ENCODE peak calls at places on chromosomes 12 and 14, in nine cellular contexts. U is AG09309; Q is IMR-90; W is fibroblast of mammary gland; P is OCI-LY7; B is effector memory CD4-positive, alpha-beta T cell; K is transverse colon; M is A549; X is coronary artery. E is an unnamed sample.

GRCh38 chr14:30708157-30708556 is 86.0 kb downstream of the SCFD1 start:
- DNase-seq in W (no peak), B (no peak), U (no peak), P (no peak), X (no peak), K (no peak), M (no peak), Q (no peak), E (no peak)

GRCh38 chr12:33438890-33439586 is 581 bp downstream of the SYT10 start:
- DNase-seq in Q (no peak), B (no peak), M (no peak), X (no peak), W (peak), P (no peak), K (no peak), U (no peak), E (no peak)

GRCh38 chr12:131279281-131279921 is 325.7 kb downstream of the ADGRD1 start:
- DNase-seq in X (no peak), U (no peak), W (no peak), B (no peak), P (no peak), Q (no peak), K (no peak), M (no peak), E (no peak)

GRCh38 chr14:75249251-75249957 is 29.2 kb upstream of the FOS start:
- DNase-seq in Q (no peak), W (no peak), K (peak), X (no peak), M (no peak), B (peak), P (peak), U (no peak), E (no peak)

GRCh38 chr14:45811155-45811554 is 558.2 kb upstream of the MIS18BP1 start:
- DNase-seq in B (no peak), U (no peak), Q (no peak), P (no peak), X (no peak), W (no peak), K (no peak), M (no peak), E (no peak)

GRCh38 chr12:115008951-115009350 is 325.0 kb upstream of the TBX3 start:
- DNase-seq in M (no peak), X (no peak), Q (no peak), P (peak), W (no peak), U (no peak), K (no peak), B (no peak), E (no peak)

GRCh38 chr12:89821901-89822300 is 113.3 kb upstream of the ATP2B1 start:
- DNase-seq in W (no peak), K (no peak), X (no peak), U (no peak), Q (no peak), P (peak), M (no peak), B (no peak), E (no peak)

GRCh38 chr12:15423629-15424028 is 101.3 kb downstream of the PTPRO start:
- DNase-seq in W (peak), U (no peak), K (no peak), X (no peak), Q (no peak), B (no peak), P (no peak), M (no peak), E (no peak)

GRCh38 chr12:23681237-23681636 is 268.2 kb downstream of the SOX5 start:
- DNase-seq in P (no peak), W (no peak), B (no peak), U (no peak), X (no peak), Q (no peak), K (no peak), M (no peak), E (no peak)

GRCh38 chr14:20624495-20625070 is 16.9 kb downstream of the OR6S1 start:
- DNase-seq in K (peak), M (peak), U (no peak), P (no peak), X (no peak), Q (peak), W (peak), B (peak), E (no peak)

GRCh38 chr12:40565029-40565633 is 127.1 kb upstream of the CNTN1 start:
- DNase-seq in X (no peak), M (no peak), B (no peak), K (no peak), U (no peak), W (no peak), P (peak), Q (no peak), E (no peak)

GRCh38 chr14:21203470-21204166 is 47.8 kb upstream of the OR5AU1 start:
- DNase-seq in X (no peak), P (no peak), M (no peak), K (no peak), W (no peak), B (no peak), U (no peak), Q (no peak), E (no peak)

GRCh38 chr12:104357431-104357952 is 54.0 kb downstream of the EID3 start:
- DNase-seq in P (no peak), Q (peak), W (peak), K (no peak), M (peak), X (no peak), U (no peak), B (no peak), E (no peak)

GRCh38 chr12:57549909-57550627 is at the start of gene KIF5A:
- DNase-seq in X (peak), P (peak), U (no peak), K (peak), Q (no peak), B (peak), M (peak), W (no peak), E (no peak)

GRCh38 chr12:57547366-57548315 is 649 bp upstream of the DCTN2 start:
- DNase-seq in B (no peak), P (no peak), Q (no peak), U (no peak), M (no peak), X (no peak), W (no peak), K (no peak), E (no peak)

GRCh38 chr12:57548488-57548887 is 1.4 kb upstream of the KIF5A start:
- DNase-seq in W (no peak), Q (no peak), K (no peak), P (no peak), B (no peak), M (no peak), X (no peak), U (no peak), E (no peak)

GRCh38 chr12:57550628-57551549 is 1.0 kb downstream of the KIF5A start:
- DNase-seq in M (no peak), U (no peak), Q (no peak), W (no peak), P (no peak), B (no peak), X (no peak), K (no peak), E (no peak)

DNA sequence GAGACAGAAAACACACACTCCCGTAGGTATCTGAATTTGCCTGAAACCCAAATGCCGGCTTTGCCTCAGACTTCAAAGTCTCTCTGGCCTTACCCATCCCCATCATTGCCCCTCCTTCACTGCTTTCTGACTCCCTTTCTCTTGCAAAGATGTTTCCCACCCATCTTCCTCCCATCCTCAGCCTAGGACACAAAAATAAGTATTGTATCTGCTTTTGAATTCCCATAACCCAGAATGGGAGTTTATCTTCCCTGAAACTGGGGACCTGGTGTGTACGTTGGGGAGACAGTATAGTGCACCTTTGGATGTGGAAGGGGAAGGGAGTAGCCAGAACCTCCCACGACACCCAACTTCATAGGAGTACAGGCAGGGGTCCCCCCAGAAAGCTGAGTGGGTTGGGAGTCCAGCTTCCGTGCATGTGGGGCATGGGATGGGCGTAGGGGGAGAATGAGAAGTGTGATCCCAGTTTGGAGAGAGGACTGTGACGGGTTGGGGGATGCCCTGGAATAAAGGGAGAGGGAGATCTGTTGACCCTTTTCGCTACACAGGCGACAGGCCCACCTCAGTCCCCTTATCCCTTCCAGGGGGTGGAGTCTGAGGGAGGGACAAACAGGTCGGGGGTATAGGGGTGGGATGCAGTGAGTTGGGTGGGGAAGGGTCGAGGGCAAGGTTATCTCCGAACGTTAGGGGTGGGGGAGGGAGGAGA is 488 bp upstream of the KIF5A start:
- DNase-seq in W (no peak), B (no peak), M (no peak), Q (no peak), P (no peak), K (no peak), U (no peak), X (peak), E (no peak)
- H3K4me3 ChIP-seq in W (peak), B (peak), M (peak), Q (peak), P (peak), K (peak), U (peak), X (peak), E (peak)

DNA sequence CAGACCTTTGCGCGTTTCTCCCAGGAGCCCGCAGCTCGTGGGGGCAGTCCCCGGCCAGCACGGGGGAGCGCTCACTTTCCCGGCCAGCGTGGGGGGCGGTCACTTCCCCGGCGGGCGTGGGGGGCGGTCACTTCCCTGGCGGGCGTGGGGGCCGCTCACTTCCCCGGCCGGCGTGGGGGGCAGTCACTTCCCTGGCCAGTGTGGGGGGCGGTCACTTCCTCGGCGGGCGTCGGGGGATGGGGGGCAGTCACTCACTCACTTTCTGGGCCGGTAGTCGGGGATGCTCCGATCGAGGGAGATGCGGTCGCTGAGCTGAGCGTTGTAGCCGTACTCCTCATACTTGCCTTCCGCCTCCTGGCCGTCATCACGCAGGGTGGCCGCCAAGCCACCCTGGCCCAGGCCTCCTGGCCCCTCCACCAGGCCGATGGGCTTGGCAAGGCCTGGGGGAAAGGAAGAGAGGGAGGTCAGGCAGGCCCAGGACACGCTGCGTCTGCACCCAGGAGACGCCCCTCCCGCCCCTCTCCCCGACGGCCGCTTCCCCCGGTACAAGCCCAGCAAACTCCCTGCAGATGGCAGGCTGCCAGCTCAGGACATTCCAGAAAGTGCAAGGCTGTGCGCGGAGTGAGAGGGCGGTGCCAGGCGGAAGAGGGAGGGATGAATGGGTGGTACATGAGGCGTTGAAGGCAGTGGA is 43.3 kb downstream of the GALNT9 start:
- DNase-seq in K (peak), X (no peak), W (peak), M (no peak), Q (peak), U (no peak), P (no peak), B (no peak), E (no peak)
- H3K4me3 ChIP-seq in K (no peak), X (peak), W (no peak), M (no peak), Q (no peak), U (no peak), P (no peak), B (no peak), E (peak)

GRCh38 chr14:88277205-88277604 is 45.9 kb downstream of the KCNK10 start:
- DNase-seq in X (no peak), U (no peak), M (no peak), K (no peak), P (no peak), Q (no peak), W (no peak), B (no peak), E (no peak)
- H3K4me3 ChIP-seq in X (no peak), U (no peak), M (no peak), K (no peak), P (no peak), Q (no peak), W (no peak), B (no peak), E (no peak)

GRCh38 chr12:54027442-54027786 is 826 bp upstream of the HOXC6 start:
- DNase-seq in W (no peak), X (no peak), U (no peak), P (no peak), M (no peak), K (no peak), Q (no peak), B (no peak), E (no peak)

GRCh38 chr12:54029529-54030441 is 1.5 kb downstream of the HOXC6 start:
- DNase-seq in Q (no peak), U (no peak), B (no peak), K (no peak), M (no peak), W (no peak), X (no peak), P (no peak), E (no peak)

GRCh38 chr12:54030442-54030801 is 2.2 kb downstream of the HOXC6 start:
- DNase-seq in K (no peak), Q (no peak), P (no peak), B (no peak), W (no peak), M (no peak), U (no peak), X (no peak), E (no peak)

GRCh38 chr12:54026640-54027441 is 1.4 kb upstream of the HOXC6 start:
- DNase-seq in U (no peak), B (no peak), K (no peak), P (no peak), X (no peak), Q (no peak), W (peak), M (no peak), E (no peak)

DNA sequence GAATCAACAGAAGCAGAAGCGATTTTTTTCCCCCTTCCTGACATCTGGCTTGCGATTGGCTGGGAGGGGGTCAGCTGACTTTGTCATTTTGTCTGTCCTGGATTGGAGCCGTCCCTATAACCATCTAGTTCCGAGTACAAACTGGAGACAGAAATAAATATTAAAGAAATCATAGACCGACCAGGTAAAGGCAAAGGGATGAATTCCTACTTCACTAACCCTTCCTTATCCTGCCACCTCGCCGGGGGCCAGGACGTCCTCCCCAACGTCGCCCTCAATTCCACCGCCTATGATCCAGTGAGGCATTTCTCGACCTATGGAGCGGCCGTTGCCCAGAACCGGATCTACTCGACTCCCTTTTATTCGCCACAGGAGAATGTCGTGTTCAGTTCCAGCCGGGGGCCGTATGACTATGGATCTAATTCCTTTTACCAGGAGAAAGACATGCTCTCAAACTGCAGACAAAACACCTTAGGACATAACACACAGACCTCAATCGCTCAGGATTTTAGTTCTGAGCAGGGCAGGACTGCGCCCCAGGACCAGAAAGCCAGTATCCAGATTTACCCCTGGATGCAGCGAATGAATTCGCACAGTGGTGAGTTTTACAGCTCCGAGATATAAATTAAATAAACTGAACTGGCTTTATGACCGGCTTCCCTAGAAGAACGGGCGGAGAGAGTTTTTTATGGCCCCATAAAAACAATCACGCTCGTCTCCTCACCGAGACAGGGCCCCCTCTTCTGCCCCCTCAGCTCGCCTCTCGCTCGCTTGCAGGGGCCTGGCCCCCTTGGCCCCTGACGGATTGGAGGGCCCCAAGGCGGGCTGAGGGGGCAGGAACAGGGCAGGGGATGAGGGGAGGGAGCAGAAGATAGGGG is at the start of gene HOXC6:
- DNase-seq in P (peak), X (no peak), W (peak), M (peak), U (no peak), B (no peak), K (no peak), Q (no peak), E (no peak)
- H3K4me3 ChIP-seq in P (peak), X (peak), W (peak), M (peak), U (no peak), B (no peak), K (no peak), Q (peak), E (no peak)

DNA sequence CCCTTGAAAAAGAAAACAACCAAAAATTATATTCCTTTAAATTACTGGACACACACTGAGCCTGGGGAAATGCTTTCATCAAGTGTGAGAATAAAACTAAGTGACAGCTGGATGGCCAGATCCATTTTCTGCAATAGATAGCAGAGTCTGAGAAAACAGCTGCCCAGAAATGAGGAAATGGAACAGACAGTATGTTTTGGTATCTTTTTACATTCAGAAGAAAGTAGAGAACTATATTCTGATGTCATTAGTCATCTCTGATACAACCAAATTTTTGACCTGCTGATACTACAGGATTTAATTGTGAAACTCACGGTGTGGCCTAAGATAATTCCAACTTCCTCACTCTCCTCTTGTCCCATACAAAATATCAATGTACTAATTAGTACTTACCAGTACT is 78.2 kb downstream of the HMGA2 start:
- DNase-seq in B (no peak), X (no peak), Q (peak), U (no peak), K (no peak), M (no peak), P (no peak), W (peak), E (no peak)
- H3K4me3 ChIP-seq in B (no peak), X (no peak), Q (no peak), U (no peak), K (no peak), M (no peak), P (no peak), W (no peak), E (no peak)

GRCh38 chr12:116317139-116317538 is 39.6 kb upstream of the MED13L start:
- DNase-seq in K (no peak), P (no peak), X (no peak), U (no peak), M (no peak), W (no peak), Q (no peak), B (no peak), E (no peak)

GRCh38 chr12:116317986-116318737 is 40.7 kb upstream of the MED13L start:
- DNase-seq in W (no peak), B (no peak), Q (no peak), K (no peak), U (no peak), M (no peak), X (no peak), P (no peak), E (no peak)

GRCh38 chr12:116319316-116319715 is 41.8 kb upstream of the MED13L start:
- DNase-seq in M (no peak), U (no peak), P (no peak), W (peak), Q (peak), X (no peak), B (no peak), K (no peak), E (no peak)

GRCh38 chr12:116319851-116320621 is 42.5 kb upstream of the MED13L start:
- DNase-seq in B (no peak), X (peak), Q (peak), K (peak), P (no peak), M (no peak), W (peak), U (peak), E (no peak)

GRCh38 chr12:116318738-116319050 is 41.2 kb upstream of the MED13L start:
- DNase-seq in W (no peak), M (no peak), X (no peak), U (no peak), Q (no peak), B (no peak), P (no peak), K (no peak), E (no peak)
- H3K4me3 ChIP-seq in W (no peak), M (no peak), X (peak), U (no peak), Q (no peak), B (no peak), P (no peak), K (no peak), E (no peak)

GRCh38 chr14:65922166-65922565 is 509.6 kb downstream of the FUT8 start:
- DNase-seq in X (no peak), P (no peak), W (peak), B (no peak), U (no peak), Q (no peak), M (no peak), K (no peak), E (no peak)
- H3K4me3 ChIP-seq in X (no peak), P (no peak), W (no peak), B (no peak), U (no peak), Q (no peak), M (no peak), K (no peak), E (no peak)

DNA sequence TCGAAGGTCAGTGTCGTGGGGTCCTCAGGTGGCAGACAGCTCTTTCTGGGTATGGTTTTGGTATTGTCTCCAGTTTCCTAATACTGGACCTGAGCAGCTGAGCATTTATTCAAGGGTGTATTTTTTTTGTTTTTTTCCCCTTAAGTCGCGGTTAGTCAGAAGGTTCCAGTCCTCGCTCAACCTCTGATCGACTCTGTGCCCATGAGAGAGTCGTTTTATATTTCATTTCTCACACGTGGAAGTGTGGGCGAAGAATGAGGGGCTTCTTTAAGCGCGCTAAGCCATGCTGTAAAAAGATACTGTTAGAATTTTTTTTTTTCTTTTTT is 499 bp downstream of the MIPOL1 start:
- DNase-seq in B (no peak), K (no peak), M (no peak), X (no peak), W (no peak), Q (no peak), U (no peak), P (no peak), E (no peak)
- H3K4me3 ChIP-seq in B (no peak), K (peak), M (peak), X (peak), W (peak), Q (peak), U (peak), P (no peak), E (peak)

DNA sequence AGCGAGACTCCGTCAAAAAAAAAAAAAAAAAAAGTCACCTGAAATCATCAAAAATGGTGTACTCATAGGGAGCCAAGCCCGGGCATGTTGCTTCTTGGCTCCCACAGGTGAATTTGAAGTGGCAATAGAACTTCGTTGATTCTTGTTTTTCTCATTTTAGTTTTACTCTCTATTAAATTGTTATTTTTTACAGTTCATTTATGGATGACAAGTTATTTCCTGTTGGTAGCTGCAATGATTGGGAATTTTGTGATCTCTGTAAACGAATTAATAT is 1.3 kb downstream of the TM7SF3 start:
- DNase-seq in M (no peak), B (no peak), X (no peak), U (no peak), K (no peak), Q (no peak), P (no peak), W (no peak), E (no peak)
- H3K4me3 ChIP-seq in M (peak), B (no peak), X (peak), U (no peak), K (no peak), Q (no peak), P (peak), W (peak), E (no peak)